ENCODE peak calls at places on chromosomes 7 and 10, in five cellular contexts. One of them, this sample, is unnamed.

GRCh38 chr10:12042409-12042796 is 206 bp downstream of the UPF2 start:
- DNase-seq in activated CD4-positive, alpha-beta T cell treated with anti-CD3 and anti-CD28 coated beads, Interleukin-2, amount 50 U/mL, for 1 hour: peak; percentile 31
- DNase-seq in Kasumi-1: no peak
- DNase-seq in GM10248: peak; percentile 49
- DNase-seq in H7: no peak
- DNase-seq in this sample: no peak

GRCh38 chr10:124611738-124612137 is 132.4 kb downstream of the FAM53B start:
- DNase-seq in GM10248: no peak
- DNase-seq in Kasumi-1: peak; percentile 97
- DNase-seq in H7: no peak
- DNase-seq in activated CD4-positive, alpha-beta T cell treated with anti-CD3 and anti-CD28 coated beads, Interleukin-2, amount 50 U/mL, for 1 hour: peak; percentile 16
- DNase-seq in this sample: no peak

GRCh38 chr7:142796501-142797341 is 26.0 kb downstream of the PRSS2 start:
- DNase-seq in H7: peak; percentile 78
- DNase-seq in activated CD4-positive, alpha-beta T cell treated with anti-CD3 and anti-CD28 coated beads, Interleukin-2, amount 50 U/mL, for 1 hour: no peak
- DNase-seq in GM10248: peak; percentile 43
- DNase-seq in Kasumi-1: no peak
- DNase-seq in this sample: no peak

GRCh38 chr10:91350651-91351081 is 59.5 kb upstream of the HECTD2 start:
- DNase-seq in activated CD4-positive, alpha-beta T cell treated with anti-CD3 and anti-CD28 coated beads, Interleukin-2, amount 50 U/mL, for 1 hour: no peak
- DNase-seq in GM10248: no peak
- DNase-seq in Kasumi-1: no peak
- DNase-seq in H7: no peak
- DNase-seq in this sample: no peak

GRCh38 chr7:152571031-152571430 is 104.9 kb downstream of the XRCC2 start:
- DNase-seq in GM10248: no peak
- DNase-seq in Kasumi-1: no peak
- DNase-seq in H7: no peak
- DNase-seq in activated CD4-positive, alpha-beta T cell treated with anti-CD3 and anti-CD28 coated beads, Interleukin-2, amount 50 U/mL, for 1 hour: no peak
- DNase-seq in this sample: no peak

GRCh38 chr10:110170142-110170887 is 37.1 kb upstream of the MXI1 start:
- DNase-seq in Kasumi-1: no peak
- DNase-seq in GM10248: no peak
- DNase-seq in H7: peak; percentile 32
- DNase-seq in activated CD4-positive, alpha-beta T cell treated with anti-CD3 and anti-CD28 coated beads, Interleukin-2, amount 50 U/mL, for 1 hour: no peak
- DNase-seq in this sample: no peak

GRCh38 chr10:72455889-72456588 is 101.3 kb upstream of the DNAJB12 start:
- DNase-seq in H7: no peak
- DNase-seq in activated CD4-positive, alpha-beta T cell treated with anti-CD3 and anti-CD28 coated beads, Interleukin-2, amount 50 U/mL, for 1 hour: no peak
- DNase-seq in GM10248: no peak
- DNase-seq in Kasumi-1: peak; percentile 40
- DNase-seq in this sample: no peak

GRCh38 chr7:22666732-22667131 is 60.3 kb upstream of the IL6 start:
- DNase-seq in H7: no peak
- DNase-seq in Kasumi-1: no peak
- DNase-seq in GM10248: no peak
- DNase-seq in activated CD4-positive, alpha-beta T cell treated with anti-CD3 and anti-CD28 coated beads, Interleukin-2, amount 50 U/mL, for 1 hour: no peak
- DNase-seq in this sample: no peak

GRCh38 chr10:130621231-130621775 is 485.1 kb downstream of the GLRX3 start:
- DNase-seq in H7: no peak
- DNase-seq in Kasumi-1: no peak
- DNase-seq in GM10248: no peak
- DNase-seq in activated CD4-positive, alpha-beta T cell treated with anti-CD3 and anti-CD28 coated beads, Interleukin-2, amount 50 U/mL, for 1 hour: no peak
- DNase-seq in this sample: no peak

GRCh38 chr7:35729061-35729783 is 34.3 kb upstream of the HERPUD2 start:
- DNase-seq in activated CD4-positive, alpha-beta T cell treated with anti-CD3 and anti-CD28 coated beads, Interleukin-2, amount 50 U/mL, for 1 hour: no peak
- DNase-seq in Kasumi-1: peak; percentile 57
- DNase-seq in GM10248: peak; percentile 67
- DNase-seq in H7: no peak
- DNase-seq in this sample: peak; percentile 96

GRCh38 chr7:149774237-149775175 is 1.1 kb upstream of the ZNF467 start:
- DNase-seq in activated CD4-positive, alpha-beta T cell treated with anti-CD3 and anti-CD28 coated beads, Interleukin-2, amount 50 U/mL, for 1 hour: no peak
- DNase-seq in GM10248: no peak
- DNase-seq in H7: peak; percentile 82
- DNase-seq in Kasumi-1: peak; percentile 20
- DNase-seq in this sample: no peak

GRCh38 chr10:60679388-60679987 is 98.8 kb upstream of the CDK1 start:
- DNase-seq in Kasumi-1: no peak
- DNase-seq in activated CD4-positive, alpha-beta T cell treated with anti-CD3 and anti-CD28 coated beads, Interleukin-2, amount 50 U/mL, for 1 hour: no peak
- DNase-seq in GM10248: no peak
- DNase-seq in H7: no peak
- DNase-seq in this sample: no peak

GRCh38 chr7:144384071-144384470 is 19.4 kb downstream of the NOBOX start:
- DNase-seq in GM10248: no peak
- DNase-seq in Kasumi-1: no peak
- DNase-seq in activated CD4-positive, alpha-beta T cell treated with anti-CD3 and anti-CD28 coated beads, Interleukin-2, amount 50 U/mL, for 1 hour: no peak
- DNase-seq in H7: no peak
- DNase-seq in this sample: peak; percentile 12

GRCh38 chr7:54841772-54842707 is 83.0 kb upstream of the SEC61G start:
- DNase-seq in activated CD4-positive, alpha-beta T cell treated with anti-CD3 and anti-CD28 coated beads, Interleukin-2, amount 50 U/mL, for 1 hour: no peak
- DNase-seq in Kasumi-1: peak; percentile 58
- DNase-seq in H7: peak; percentile 24
- DNase-seq in GM10248: no peak
- DNase-seq in this sample: no peak

GRCh38 chr7:151687523-151688235 is 168.0 kb upstream of the RHEB start:
- DNase-seq in GM10248: no peak
- DNase-seq in Kasumi-1: no peak
- DNase-seq in H7: peak; percentile 90
- DNase-seq in activated CD4-positive, alpha-beta T cell treated with anti-CD3 and anti-CD28 coated beads, Interleukin-2, amount 50 U/mL, for 1 hour: no peak
- DNase-seq in this sample: no peak

GRCh38 chr10:15879663-15880062 is 19.4 kb upstream of the MINDY3 start:
- DNase-seq in GM10248: no peak
- DNase-seq in activated CD4-positive, alpha-beta T cell treated with anti-CD3 and anti-CD28 coated beads, Interleukin-2, amount 50 U/mL, for 1 hour: no peak
- DNase-seq in H7: peak; percentile 14
- DNase-seq in Kasumi-1: no peak
- DNase-seq in this sample: no peak

GRCh38 chr7:133344275-133344674 is 91.4 kb downstream of the EXOC4 start:
- DNase-seq in GM10248: no peak
- DNase-seq in activated CD4-positive, alpha-beta T cell treated with anti-CD3 and anti-CD28 coated beads, Interleukin-2, amount 50 U/mL, for 1 hour: no peak
- DNase-seq in H7: no peak
- DNase-seq in Kasumi-1: peak; percentile 75
- DNase-seq in this sample: no peak

GRCh38 chr7:35334511-35334910 is 80.6 kb upstream of the TBX20 start:
- DNase-seq in GM10248: no peak
- DNase-seq in H7: no peak
- DNase-seq in activated CD4-positive, alpha-beta T cell treated with anti-CD3 and anti-CD28 coated beads, Interleukin-2, amount 50 U/mL, for 1 hour: no peak
- DNase-seq in Kasumi-1: no peak
- DNase-seq in this sample: no peak

GRCh38 chr7:137930616-137931015 is 71.3 kb downstream of the CREB3L2 start:
- DNase-seq in GM10248: no peak
- DNase-seq in Kasumi-1: no peak
- DNase-seq in H7: no peak
- DNase-seq in activated CD4-positive, alpha-beta T cell treated with anti-CD3 and anti-CD28 coated beads, Interleukin-2, amount 50 U/mL, for 1 hour: no peak
- DNase-seq in this sample: no peak